ENCODE peak calls at places on chromosome 10, in six cellular contexts. One of them, this sample, is unnamed.

GRCh38 chr10:72605137-72605536 is 20.7 kb downstream of the MICU1 start:
- DNase-seq in memory B cell: no peak
- DNase-seq in sigmoid colon: no peak
- DNase-seq in uterus: no peak
- DNase-seq in GM23338: peak
- DNase-seq in Calu3: no peak
- DNase-seq in this sample: no peak

GRCh38 chr10:3108575-3109105 is 41.3 kb downstream of the PFKP start:
- DNase-seq in memory B cell: no peak
- DNase-seq in Calu3: no peak
- DNase-seq in GM23338: no peak
- DNase-seq in uterus: no peak
- DNase-seq in sigmoid colon: no peak
- DNase-seq in this sample: no peak

GRCh38 chr10:15348579-15348978 is 22.5 kb downstream of the FAM171A1 start:
- DNase-seq in GM23338: peak
- DNase-seq in memory B cell: no peak
- DNase-seq in sigmoid colon: no peak
- DNase-seq in Calu3: no peak
- DNase-seq in uterus: no peak
- DNase-seq in this sample: peak

GRCh38 chr10:77251297-77252013 is 386.2 kb downstream of the KCNMA1 start:
- DNase-seq in sigmoid colon: no peak
- DNase-seq in Calu3: peak
- DNase-seq in memory B cell: no peak
- DNase-seq in GM23338: peak
- DNase-seq in uterus: no peak
- DNase-seq in this sample: peak

GRCh38 chr10:131797626-131798025 is 103.2 kb upstream of the PPP2R2D start:
- DNase-seq in Calu3: no peak
- DNase-seq in sigmoid colon: peak
- DNase-seq in GM23338: no peak
- DNase-seq in uterus: no peak
- DNase-seq in memory B cell: no peak
- DNase-seq in this sample: no peak

GRCh38 chr10:129741978-129742741 is 221.9 kb downstream of the EBF3 start:
- DNase-seq in memory B cell: no peak
- DNase-seq in sigmoid colon: peak
- DNase-seq in uterus: no peak
- DNase-seq in Calu3: no peak
- DNase-seq in GM23338: no peak
- DNase-seq in this sample: no peak

GRCh38 chr10:15313844-15314243 is 57.2 kb downstream of the FAM171A1 start:
- DNase-seq in sigmoid colon: peak
- DNase-seq in Calu3: no peak
- DNase-seq in GM23338: no peak
- DNase-seq in uterus: peak
- DNase-seq in memory B cell: no peak
- DNase-seq in this sample: no peak

GRCh38 chr10:1661416-1661815 is 75.9 kb downstream of the ADARB2 start:
- DNase-seq in GM23338: no peak
- DNase-seq in uterus: no peak
- DNase-seq in sigmoid colon: no peak
- DNase-seq in Calu3: no peak
- DNase-seq in memory B cell: no peak
- DNase-seq in this sample: no peak

GRCh38 chr10:124864421-124865193 is 63.0 kb downstream of the ABRAXAS2 start:
- DNase-seq in sigmoid colon: no peak
- DNase-seq in uterus: no peak
- DNase-seq in GM23338: no peak
- DNase-seq in Calu3: peak
- DNase-seq in memory B cell: no peak
- DNase-seq in this sample: peak

GRCh38 chr10:35195361-35196306 is 69.0 kb downstream of the CREM start:
- DNase-seq in GM23338: peak
- DNase-seq in Calu3: peak
- DNase-seq in sigmoid colon: peak
- DNase-seq in memory B cell: peak
- DNase-seq in uterus: peak
- DNase-seq in this sample: peak

GRCh38 chr10:16116404-16117304 is 256.3 kb upstream of the MINDY3 start:
- DNase-seq in sigmoid colon: no peak
- DNase-seq in Calu3: peak
- DNase-seq in GM23338: peak
- DNase-seq in memory B cell: no peak
- DNase-seq in uterus: no peak
- DNase-seq in this sample: peak

GRCh38 chr10:124117879-124118278 is 24.5 kb upstream of the CHST15 start:
- DNase-seq in Calu3: no peak
- DNase-seq in uterus: no peak
- DNase-seq in sigmoid colon: no peak
- DNase-seq in memory B cell: no peak
- DNase-seq in GM23338: no peak
- DNase-seq in this sample: no peak

GRCh38 chr10:11301571-11302111 is 284.0 kb downstream of the CELF2 start:
- DNase-seq in Calu3: no peak
- DNase-seq in sigmoid colon: peak
- DNase-seq in GM23338: no peak
- DNase-seq in uterus: no peak
- DNase-seq in memory B cell: no peak
- DNase-seq in this sample: no peak

GRCh38 chr10:1454964-1455363 is 282.4 kb downstream of the ADARB2 start:
- DNase-seq in Calu3: no peak
- DNase-seq in GM23338: no peak
- DNase-seq in memory B cell: no peak
- DNase-seq in uterus: no peak
- DNase-seq in sigmoid colon: no peak
- DNase-seq in this sample: no peak

GRCh38 chr10:78433722-78434535 is 400.3 kb downstream of the RPS24 start:
- DNase-seq in Calu3: no peak
- DNase-seq in uterus: no peak
- DNase-seq in GM23338: no peak
- DNase-seq in memory B cell: no peak
- DNase-seq in sigmoid colon: peak
- DNase-seq in this sample: peak

GRCh38 chr10:71860243-71861029 is 9.4 kb upstream of the PSAP start:
- DNase-seq in GM23338: peak
- DNase-seq in uterus: peak
- DNase-seq in sigmoid colon: peak
- DNase-seq in memory B cell: no peak
- DNase-seq in Calu3: peak
- DNase-seq in this sample: peak

GRCh38 chr10:28594401-28594800 is 61.5 kb downstream of the WAC start:
- DNase-seq in sigmoid colon: no peak
- DNase-seq in Calu3: no peak
- DNase-seq in uterus: no peak
- DNase-seq in memory B cell: no peak
- DNase-seq in GM23338: no peak
- DNase-seq in this sample: no peak

This sample was measured in body of pancreas.